ENCODE peak calls at places on chromosomes 6 and 20, in four cellular contexts. U is fibroblast of villous mesenchyme, G is H54, H is T-helper 9 cell. L is an unnamed sample.

GRCh38 chr6:82248233-82248735 is 740 bp upstream of the IBTK start:
- DNase-seq in U (peak), G (peak), H (no peak), L (no peak)

GRCh38 chr6:29626948-29627761 is 5.8 kb downstream of the GABBR1 start:
- DNase-seq in U (no peak), G (no peak), H (no peak), L (no peak)

GRCh38 chr20:59014680-59015389 is 4.4 kb upstream of the TUBB1 start:
- DNase-seq in U (no peak), G (no peak), H (no peak), L (no peak)

GRCh38 chr6:10589429-10589727 is 68.2 kb downstream of the GCNT2 start:
- DNase-seq in U (no peak), G (no peak), H (no peak), L (no peak)

GRCh38 chr6:138986578-138986977 is 1.5 kb downstream of the REPS1 start:
- DNase-seq in U (peak), G (no peak), H (no peak), L (no peak)

GRCh38 chr20:63740501-63741353 is 1.2 kb downstream of the SLC2A4RG start:
- DNase-seq in U (peak), G (peak), H (no peak), L (peak)

GRCh38 chr6:152380993-152381898 is 255.9 kb downstream of the SYNE1 start:
- DNase-seq in U (peak), G (peak), H (no peak), L (peak)

GRCh38 chr6:133040025-133040838 is 200.9 kb upstream of the EYA4 start:
- DNase-seq in U (peak), G (no peak), H (no peak), L (no peak)

GRCh38 chr20:46158476-46158987 is 40.4 kb downstream of the CD40 start:
- DNase-seq in U (no peak), G (no peak), H (no peak), L (no peak)

GRCh38 chr20:4671015-4671414 is 50.7 kb upstream of the PRND start:
- DNase-seq in U (no peak), G (no peak), H (no peak), L (no peak)

GRCh38 chr20:46773680-46774079 is 64.2 kb downstream of the SLC2A10 start:
- DNase-seq in U (no peak), G (no peak), H (no peak), L (no peak)

GRCh38 chr6:157184202-157185015 is 138.9 kb downstream of the TMEM242 start:
- DNase-seq in U (peak), G (peak), H (peak), L (peak)

GRCh38 chr6:39508513-39508912 is 186.0 kb upstream of the KCNK16 start:
- DNase-seq in U (no peak), G (no peak), H (no peak), L (no peak)

GRCh38 chr6:45495404-45496084 is 117.8 kb upstream of the SUPT3H start:
- DNase-seq in U (no peak), G (no peak), H (peak), L (no peak)

GRCh38 chr6:105317607-105318533 is 85.0 kb downstream of the PREP start:
- DNase-seq in U (no peak), G (no peak), H (no peak), L (no peak)

L was measured in Right ventricle myocardium superior.